ENCODE peak calls at places on chromosomes 16 and 17, in six cellular contexts. M is lower leg skin, W is osteoblast, J is Peyer's patch, E is psoas muscle, U is pancreas. O is an unnamed sample.

GRCh38 chr16:920722-921121 is 50.1 kb downstream of the LMF1 start:
- DNase-seq in W (peak), M (peak), J (no peak), U (no peak), E (peak), O (peak)

GRCh38 chr16:17529982-17530760 is 59.4 kb upstream of the XYLT1 start:
- DNase-seq in U (no peak), W (no peak), J (peak), M (no peak), E (no peak), O (no peak)

GRCh38 chr17:58991718-58992331 is 114.9 kb downstream of the TRIM37 start:
- DNase-seq in U (no peak), J (peak), W (peak), M (no peak), E (no peak), O (no peak)

GRCh38 chr16:89919535-89920406 is 1.1 kb downstream of the MC1R start:
- DNase-seq in E (no peak), W (peak), M (no peak), U (no peak), J (no peak), O (no peak)

GRCh38 chr16:66576306-66576705 is 3.0 kb upstream of the CMTM2 start:
- DNase-seq in J (no peak), M (peak), E (no peak), U (no peak), W (no peak), O (no peak)

GRCh38 chr17:36627101-36627500 is 25.7 kb downstream of the MRM1 start:
- DNase-seq in E (no peak), J (no peak), W (peak), U (peak), M (no peak), O (peak)

GRCh38 chr17:77449908-77450741 is 309.4 kb downstream of the SEC14L1 start:
- DNase-seq in J (peak), W (peak), M (peak), U (peak), E (peak), O (peak)

GRCh38 chr16:59259964-59260348 is 525.8 kb upstream of the GOT2 start:
- DNase-seq in U (no peak), M (no peak), W (no peak), J (no peak), E (no peak), O (no peak)

GRCh38 chr17:49086316-49086605 is 46.3 kb upstream of the B4GALNT2 start:
- DNase-seq in W (no peak), J (no peak), U (no peak), M (no peak), E (no peak), O (no peak)

GRCh38 chr17:76272541-76273434 is 7.6 kb downstream of the UBALD2 start:
- DNase-seq in U (no peak), W (peak), J (peak), M (no peak), E (no peak), O (no peak)

GRCh38 chr17:55588446-55588845 is 77.2 kb upstream of the SMIM36 start:
- DNase-seq in W (no peak), E (no peak), M (no peak), J (no peak), U (no peak), O (no peak)

GRCh38 chr16:19008245-19008644 is 24.5 kb downstream of the TMC7 start:
- DNase-seq in E (no peak), M (no peak), U (no peak), W (peak), J (no peak), O (no peak)

GRCh38 chr16:15509051-15509592 is 74.7 kb downstream of the BMERB1 start:
- DNase-seq in M (no peak), E (no peak), J (no peak), U (no peak), W (no peak), O (no peak)

GRCh38 chr17:40857535-40857934 is 9.5 kb downstream of the KRT12 start:
- DNase-seq in M (no peak), J (no peak), U (no peak), E (no peak), W (peak), O (no peak)

GRCh38 chr17:38465420-38466345 is 37.4 kb downstream of the ARHGAP23 start:
- DNase-seq in W (peak), U (no peak), M (no peak), E (peak), J (no peak), O (no peak)

GRCh38 chr17:41692722-41693521 is 4.2 kb downstream of the EIF1 start:
- DNase-seq in U (no peak), E (no peak), W (no peak), M (no peak), J (no peak), O (no peak)

GRCh38 chr17:75731716-75732498 is 10.6 kb downstream of the ITGB4 start:
- DNase-seq in M (no peak), W (peak), E (no peak), J (peak), U (no peak), O (no peak)

GRCh38 chr17:30969989-30970680 is 704 bp upstream of the RNF135 start:
- DNase-seq in E (no peak), W (peak), M (no peak), U (peak), J (peak), O (no peak)

GRCh38 chr16:25192096-25192495 is 24.7 kb upstream of the AQP8 start:
- DNase-seq in J (no peak), W (peak), U (no peak), M (no peak), E (no peak), O (no peak)

GRCh38 chr16:58883131-58883530 is 149.0 kb upstream of the GOT2 start:
- DNase-seq in E (no peak), J (no peak), M (no peak), W (no peak), U (no peak), O (no peak)

GRCh38 chr16:53757971-53758609 is 54.1 kb downstream of the FTO start:
- DNase-seq in J (no peak), W (no peak), U (no peak), E (no peak), M (no peak), O (no peak)

GRCh38 chr17:57972151-57972550 is 15.9 kb downstream of the VEZF1 start:
- DNase-seq in J (no peak), E (no peak), U (no peak), M (no peak), W (no peak), O (no peak)

GRCh38 chr17:27461192-27461859 is 5.1 kb downstream of the KSR1 start:
- DNase-seq in J (no peak), M (no peak), U (peak), W (no peak), E (no peak), O (no peak)

GRCh38 chr16:610513-611381 is 20.0 kb upstream of the WFIKKN1 start:
- DNase-seq in E (peak), W (peak), U (peak), J (peak), M (no peak), O (no peak)

GRCh38 chr16:12455287-12455798 is 348.3 kb downstream of the CPPED1 start:
- DNase-seq in M (no peak), U (peak), J (peak), W (no peak), E (peak), O (peak)

GRCh38 chr17:83192161-83192788 is 112.9 kb downstream of the METRNL start:
- DNase-seq in U (no peak), M (peak), E (peak), W (peak), J (peak), O (peak)

GRCh38 chr17:38852771-38853291 is 690 bp downstream of the RPL23 start:
- DNase-seq in U (no peak), M (no peak), E (no peak), W (peak), J (no peak), O (no peak)

GRCh38 chr16:27179500-27180072 is 23.7 kb upstream of the KDM8 start:
- DNase-seq in W (peak), U (peak), M (peak), J (peak), E (peak), O (peak)

GRCh38 chr17:28937044-28937729 is 14.1 kb downstream of the PHF12 start:
- DNase-seq in M (no peak), J (no peak), W (no peak), U (no peak), E (no peak), O (no peak)

GRCh38 chr17:324151-324571 is 28.4 kb downstream of the RPH3AL start:
- DNase-seq in J (no peak), E (no peak), W (peak), U (no peak), M (no peak), O (no peak)

GRCh38 chr16:10942352-10943297 is at the start of gene DEXI:
- DNase-seq in U (peak), J (peak), M (peak), W (peak), E (peak), O (peak)

GRCh38 chr16:10946308-10946707 is 1.9 kb downstream of the CLEC16A start:
- DNase-seq in J (no peak), M (no peak), W (no peak), U (no peak), E (no peak), O (no peak)

GRCh38 chr16:10947211-10947787 is 2.9 kb downstream of the CLEC16A start:
- DNase-seq in U (no peak), E (no peak), J (no peak), W (no peak), M (no peak), O (no peak)

GRCh38 chr16:10945065-10945787 is 862 bp downstream of the CLEC16A start:
- DNase-seq in M (no peak), E (no peak), J (no peak), W (no peak), U (no peak), O (no peak)

DNA sequence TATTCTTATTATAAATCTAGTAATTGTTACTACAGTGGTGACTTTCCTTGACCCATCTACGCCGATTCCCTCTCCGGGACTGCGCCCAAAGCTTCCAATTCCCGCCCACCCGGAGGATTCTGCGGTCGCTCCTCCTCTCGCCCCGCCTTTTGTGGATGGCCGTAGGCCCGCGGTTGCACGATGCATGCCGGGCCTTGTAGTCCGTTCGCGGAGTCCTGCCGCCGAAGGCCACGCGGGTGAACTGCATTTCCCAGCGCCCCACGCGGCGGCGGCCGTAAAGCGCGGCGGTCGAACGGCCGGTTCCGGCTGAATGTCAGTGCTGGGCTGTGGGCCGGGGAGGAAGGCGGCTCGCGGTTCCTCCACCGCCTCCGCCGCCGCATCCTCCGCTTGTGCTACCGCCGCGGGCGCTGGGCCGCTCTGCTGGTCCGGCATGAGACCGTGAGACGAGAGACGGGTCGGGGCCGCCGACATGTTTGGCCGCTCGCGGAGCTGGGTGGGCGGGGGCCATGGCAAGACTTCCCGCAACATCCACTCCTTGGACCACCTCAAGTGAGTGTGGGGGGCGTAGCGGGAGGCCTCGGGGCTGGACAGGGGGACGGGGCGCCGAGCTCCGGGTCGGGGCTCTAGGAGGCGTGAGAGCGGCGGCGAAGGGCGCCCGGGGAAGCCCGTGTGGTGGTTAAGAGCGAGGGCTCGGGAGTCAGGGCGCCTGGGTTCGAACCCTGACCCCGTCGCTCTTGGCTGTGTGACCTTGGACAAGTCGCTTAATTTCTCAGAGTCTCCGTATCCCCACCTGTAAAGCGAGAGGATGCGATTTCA is at the start of gene CLEC16A:
- DNase-seq in M (peak), U (peak), J (peak), W (peak), E (peak), O (peak)
- TF ChIP-seq CTCF in M (no peak), U (no peak), J (peak), W (no peak), E (no peak), O (no peak)

GRCh38 chr17:67779098-67779672 is 46.1 kb upstream of the BPTF start:
- DNase-seq in E (peak), J (no peak), M (no peak), W (peak), U (peak), O (peak)
- TF ChIP-seq CTCF in E (no peak), J (no peak), M (no peak), W (peak), U (no peak), O (peak)

GRCh38 chr17:19329839-19330238 is 32.7 kb downstream of the B9D1 start:
- DNase-seq in W (peak), M (no peak), J (peak), E (no peak), U (no peak), O (no peak)

GRCh38 chr17:19330271-19330670 is 32.3 kb downstream of the B9D1 start:
- DNase-seq in J (peak), E (no peak), M (no peak), U (no peak), W (peak), O (peak)

GRCh38 chr17:19331553-19332245 is 30.8 kb downstream of the B9D1 start:
- DNase-seq in J (peak), M (no peak), W (no peak), U (no peak), E (no peak), O (no peak)

GRCh38 chr17:19332371-19333131 is 30.0 kb downstream of the B9D1 start:
- DNase-seq in J (peak), U (no peak), W (peak), M (no peak), E (no peak), O (no peak)

GRCh38 chr17:19331134-19331533 is 31.4 kb downstream of the B9D1 start:
- DNase-seq in E (no peak), J (no peak), M (no peak), W (peak), U (no peak), O (no peak)
- TF ChIP-seq CTCF in E (no peak), J (no peak), M (no peak), W (no peak), U (no peak), O (no peak)

DNA sequence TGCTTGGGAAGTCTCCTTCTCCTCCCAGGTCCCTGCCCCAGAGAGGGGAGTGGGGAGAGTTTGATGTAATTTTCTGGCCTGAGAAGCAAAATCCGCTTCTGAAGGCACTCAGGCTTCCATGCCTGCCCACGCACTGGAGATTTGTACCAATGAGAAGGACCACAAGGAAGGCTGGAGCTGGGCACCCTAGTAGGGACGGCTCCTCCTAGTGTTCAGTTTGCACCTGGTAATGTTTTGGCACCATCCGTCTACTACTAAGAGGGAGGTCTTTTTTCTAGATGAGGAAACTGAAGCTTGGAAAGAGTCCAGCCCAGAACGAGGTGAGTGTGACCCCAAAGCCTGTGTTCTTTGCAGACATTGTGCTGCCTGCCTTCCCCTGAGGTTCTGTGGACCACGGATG is 83.6 kb upstream of the NLRP1 start:
- DNase-seq in W (no peak), J (no peak), M (no peak), U (no peak), E (no peak), O (no peak)
- TF ChIP-seq CTCF in W (peak), J (no peak), M (no peak), U (no peak), E (no peak), O (no peak)

GRCh38 chr17:79029327-79030009 is 5.5 kb downstream of the C1QTNF1 start:
- DNase-seq in J (peak), E (no peak), U (no peak), W (peak), M (no peak), O (no peak)

GRCh38 chr17:79027274-79027924 is 3.4 kb downstream of the C1QTNF1 start:
- DNase-seq in E (no peak), U (no peak), J (peak), M (no peak), W (peak), O (no peak)

GRCh38 chr17:79027925-79028491 is 4.0 kb downstream of the C1QTNF1 start:
- DNase-seq in M (no peak), W (peak), J (peak), U (no peak), E (no peak), O (no peak)

GRCh38 chr17:79026345-79027273 is 2.6 kb downstream of the C1QTNF1 start:
- DNase-seq in M (no peak), J (peak), W (peak), U (peak), E (peak), O (no peak)

DNA sequence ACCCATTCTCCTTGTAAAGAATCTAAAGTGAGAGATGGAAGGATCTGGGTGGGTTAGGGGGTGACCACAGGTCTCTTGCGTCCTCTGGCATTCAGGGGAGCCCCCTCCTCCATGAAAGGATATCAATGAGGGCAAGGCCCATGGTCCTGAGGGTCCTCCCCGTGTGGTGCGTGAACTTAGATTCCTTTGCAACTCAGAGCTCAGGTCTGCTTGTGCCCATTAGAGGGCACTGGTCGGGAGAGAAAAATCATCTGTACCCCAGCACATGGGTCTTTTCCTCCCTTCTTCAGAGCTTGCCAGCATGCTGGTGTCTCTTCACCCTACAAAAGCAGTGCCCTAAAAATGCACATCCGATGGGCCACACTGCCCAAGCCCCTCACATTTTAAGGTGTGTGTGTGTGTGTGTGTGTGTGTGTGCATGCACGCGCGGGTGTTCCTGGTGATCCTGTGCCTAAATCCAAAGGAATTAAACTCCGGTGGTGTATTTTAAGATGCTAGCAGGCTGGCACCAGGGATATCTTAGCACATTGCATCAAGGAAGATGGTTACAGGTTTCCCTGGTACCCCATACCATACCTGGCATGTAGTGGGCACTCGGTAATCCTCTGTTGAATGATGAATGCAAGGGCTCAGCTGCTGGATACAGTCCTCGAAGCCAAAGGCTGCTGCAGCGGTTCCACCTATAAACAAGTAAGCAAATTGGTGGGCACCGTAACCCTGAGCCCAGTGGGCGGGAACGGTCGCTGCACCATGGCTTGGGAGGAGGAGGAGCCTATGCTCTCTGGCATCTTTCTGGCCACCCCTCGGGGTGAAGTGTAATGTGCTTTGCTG is 4.7 kb downstream of the C1QTNF1 start:
- DNase-seq in U (no peak), E (no peak), J (peak), M (no peak), W (peak), O (no peak)
- TF ChIP-seq CTCF in U (no peak), E (no peak), J (no peak), M (no peak), W (peak), O (no peak)

DNA sequence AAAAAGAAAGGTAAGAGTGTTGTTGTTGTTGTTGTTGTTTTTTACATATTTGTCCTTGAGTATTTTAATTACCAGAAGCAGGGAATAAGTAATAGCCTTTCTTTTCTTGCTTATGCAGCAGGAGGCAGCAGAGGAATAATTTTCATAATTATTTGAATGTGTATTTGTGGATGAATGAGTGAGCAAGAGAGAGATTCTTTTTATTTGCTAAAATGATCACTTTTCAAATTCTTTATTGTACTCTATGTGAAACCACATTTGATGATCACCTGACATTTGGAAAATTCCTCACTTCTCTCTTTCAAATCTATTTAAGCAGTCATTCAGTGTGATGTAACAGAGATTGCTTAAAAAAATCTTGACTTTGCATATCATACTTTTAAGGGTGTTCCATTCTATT is 223.6 kb downstream of the BCAS3 start:
- DNase-seq in J (no peak), E (no peak), M (no peak), U (no peak), W (no peak), O (no peak)
- TF ChIP-seq CTCF in J (no peak), E (no peak), M (no peak), U (no peak), W (peak), O (no peak)

DNA sequence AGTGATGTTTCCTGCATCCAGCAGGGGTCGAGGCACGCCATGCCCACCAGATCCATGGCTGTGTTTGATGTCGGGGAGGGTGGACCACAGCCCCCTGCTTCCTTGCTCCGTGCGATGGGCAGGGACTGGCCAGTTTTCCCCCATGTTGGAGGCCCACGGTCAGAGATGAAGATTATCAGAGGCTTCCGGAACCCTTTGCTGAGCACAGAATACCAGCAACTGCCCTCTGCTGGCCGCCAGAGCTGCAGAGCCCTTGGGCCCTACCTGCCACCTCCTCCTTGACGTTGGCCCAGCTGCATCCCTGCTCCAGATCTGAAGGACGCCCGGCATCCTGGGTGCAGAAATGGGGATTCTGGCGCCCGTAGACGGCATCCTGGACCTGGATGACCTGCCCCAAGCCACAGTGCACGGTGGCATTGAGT is 23.7 kb upstream of the BCO1 start:
- DNase-seq in U (no peak), W (no peak), M (no peak), E (no peak), J (peak), O (peak)
- TF ChIP-seq CTCF in U (no peak), W (peak), M (no peak), E (no peak), J (no peak), O (peak)

O was measured in nephron progenitor cell.